ENCODE peak calls at places on chromosomes 13 and 19, in four cellular contexts. O is GM23338, I is K562, M is GM12878. S is an unnamed sample.

GRCh38 chr13:98990701-98991100 is 12.8 kb upstream of the DOCK9 start:
- DNase-seq in O (peak), I (no peak), M (no peak), S (no peak)

GRCh38 chr19:3700242-3701032 is at the start of gene PIP5K1C:
- DNase-seq in O (peak), I (peak), M (peak), S (peak)

GRCh38 chr19:18520848-18521691 is 800 bp downstream of the ELL start:
- DNase-seq in O (peak), I (peak), M (no peak), S (no peak)

GRCh38 chr13:31614073-31614472 is 125.3 kb upstream of the RXFP2 start:
- DNase-seq in O (no peak), I (no peak), M (no peak), S (no peak)

GRCh38 chr19:5775668-5776309 is 8.8 kb downstream of the PRR22 start:
- DNase-seq in O (no peak), I (no peak), M (no peak), S (no peak)

GRCh38 chr19:40274585-40275544 is 10.3 kb downstream of the AKT2 start:
- DNase-seq in O (no peak), I (peak), M (no peak), S (no peak)

GRCh38 chr13:40780822-40781401 is 8.5 kb upstream of the SLC25A15 start:
- DNase-seq in O (peak), I (peak), M (no peak), S (no peak)

GRCh38 chr13:23022667-23023066 is 158.1 kb upstream of the SGCG start:
- DNase-seq in O (no peak), I (no peak), M (no peak), S (no peak)

GRCh38 chr13:103246581-103247200 is 180.5 kb upstream of the SLC10A2 start:
- DNase-seq in O (no peak), I (no peak), M (no peak), S (no peak)

GRCh38 chr13:106378263-106378662 is 157.2 kb downstream of the EFNB2 start:
- DNase-seq in O (no peak), I (no peak), M (no peak), S (no peak)

GRCh38 chr19:13521066-13521465 is 14.8 kb upstream of the CACNA1A start:
- DNase-seq in O (no peak), I (peak), M (no peak), S (no peak)

GRCh38 chr19:51386882-51387520 is 773 bp downstream of the LIM2 start:
- DNase-seq in O (no peak), I (no peak), M (no peak), S (no peak)

GRCh38 chr13:40668335-40668734 is 1.9 kb upstream of the FOXO1 start:
- DNase-seq in O (peak), I (peak), M (no peak), S (no peak)

GRCh38 chr19:37007587-37008220 is 70.5 kb upstream of the ZNF420 start:
- DNase-seq in O (peak), I (peak), M (no peak), S (no peak)

GRCh38 chr13:27035892-27036235 is 135.7 kb downstream of the USP12 start:
- DNase-seq in O (no peak), I (no peak), M (no peak), S (no peak)

GRCh38 chr19:38977445-38978314 is 2.1 kb upstream of the FBXO17 start:
- DNase-seq in O (no peak), I (no peak), M (peak), S (peak)

GRCh38 chr19:36008336-36008978 is at the start of gene SYNE4:
- DNase-seq in O (peak), I (no peak), M (no peak), S (no peak)

GRCh38 chr19:29614046-29614445 is 8.0 kb downstream of the POP4 start:
- DNase-seq in O (no peak), I (no peak), M (no peak), S (no peak)

GRCh38 chr19:29616541-29616940 is 10.5 kb downstream of the POP4 start:
- DNase-seq in O (no peak), I (no peak), M (no peak), S (no peak)

GRCh38 chr19:29612801-29613595 is 6.9 kb downstream of the POP4 start:
- DNase-seq in O (no peak), I (no peak), M (no peak), S (no peak)

GRCh38 chr19:29615891-29616425 is 9.9 kb downstream of the POP4 start:
- DNase-seq in O (no peak), I (no peak), M (no peak), S (no peak)

DNA sequence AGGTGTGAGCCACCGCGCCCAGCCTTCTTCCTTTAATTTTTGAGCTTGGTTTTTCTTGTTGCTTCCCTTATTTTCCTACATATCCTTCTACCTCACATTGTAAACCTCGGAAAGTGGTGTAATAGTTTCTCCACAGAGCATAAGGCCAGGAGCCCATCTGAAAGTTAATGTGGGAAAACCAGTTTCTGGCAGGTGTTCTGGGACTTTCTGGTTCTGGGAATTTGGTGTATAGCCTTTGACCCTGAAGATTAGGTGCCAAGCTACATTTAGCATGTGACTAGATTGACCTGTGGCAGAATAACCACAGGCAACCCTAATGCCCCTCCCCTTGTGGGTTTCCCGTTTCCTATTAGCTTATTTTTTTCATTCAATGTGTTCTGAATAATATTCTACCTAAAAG is 8.7 kb downstream of the POP4 start:
- DNase-seq in O (no peak), I (no peak), M (no peak), S (no peak)
- TF ChIP-seq REST in O (no peak), I (no peak), M (no peak), S (no peak)

DNA sequence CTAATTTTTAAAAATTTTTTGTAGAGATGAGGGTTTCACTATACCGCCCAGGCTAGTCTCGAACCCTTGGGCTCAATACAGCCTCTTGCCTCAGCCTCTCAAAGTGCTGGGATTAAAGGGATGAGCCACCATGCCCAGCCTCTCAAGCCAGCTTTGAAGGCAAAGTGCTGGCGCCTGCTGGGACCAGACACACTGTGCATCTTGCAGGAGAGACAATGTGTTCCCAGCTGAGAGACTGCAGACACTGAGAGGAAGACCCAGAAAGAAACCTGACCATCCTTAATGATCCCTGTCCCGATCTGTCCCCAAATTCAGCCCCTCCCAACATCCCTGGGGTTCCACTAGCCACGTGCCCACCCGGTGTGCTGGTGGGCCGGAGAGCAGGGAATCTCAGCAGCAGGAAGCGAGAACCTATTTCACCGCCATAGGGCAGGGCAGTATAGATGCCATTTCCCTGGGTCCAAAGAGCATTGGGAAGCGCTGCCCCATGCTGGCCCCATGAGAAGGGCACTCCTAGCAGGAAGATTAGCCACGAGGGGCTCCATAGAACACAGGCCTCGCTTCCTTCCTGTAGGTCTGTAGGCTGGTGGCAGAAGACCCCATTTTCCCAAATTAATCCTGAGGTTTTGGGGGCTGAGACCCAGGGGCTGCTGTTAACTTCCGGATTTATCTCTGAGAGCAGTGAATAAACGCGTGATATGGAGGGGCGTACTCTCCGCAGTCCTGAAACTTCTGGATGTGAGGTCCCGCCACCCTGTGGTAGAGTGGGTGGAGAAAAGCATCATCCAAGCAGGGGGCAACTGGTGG is 968 bp downstream of the RAVER1 start:
- DNase-seq in O (no peak), I (peak), M (no peak), S (no peak)
- TF ChIP-seq POLR2AphosphoS5 in O (no peak), I (no peak), M (no peak), S (no peak)

GRCh38 chr19:29525901-29526729 is at the start of gene VSTM2B:
- DNase-seq in O (peak), I (peak), M (no peak), S (no peak)

GRCh38 chr19:29524912-29525870 is 603 bp upstream of the VSTM2B start:
- DNase-seq in O (peak), I (no peak), M (no peak), S (no peak)

GRCh38 chr19:29524201-29524911 is 1.4 kb upstream of the VSTM2B start:
- DNase-seq in O (peak), I (no peak), M (no peak), S (no peak)

GRCh38 chr19:29521291-29522075 is 4.3 kb upstream of the VSTM2B start:
- DNase-seq in O (no peak), I (no peak), M (no peak), S (no peak)

DNA sequence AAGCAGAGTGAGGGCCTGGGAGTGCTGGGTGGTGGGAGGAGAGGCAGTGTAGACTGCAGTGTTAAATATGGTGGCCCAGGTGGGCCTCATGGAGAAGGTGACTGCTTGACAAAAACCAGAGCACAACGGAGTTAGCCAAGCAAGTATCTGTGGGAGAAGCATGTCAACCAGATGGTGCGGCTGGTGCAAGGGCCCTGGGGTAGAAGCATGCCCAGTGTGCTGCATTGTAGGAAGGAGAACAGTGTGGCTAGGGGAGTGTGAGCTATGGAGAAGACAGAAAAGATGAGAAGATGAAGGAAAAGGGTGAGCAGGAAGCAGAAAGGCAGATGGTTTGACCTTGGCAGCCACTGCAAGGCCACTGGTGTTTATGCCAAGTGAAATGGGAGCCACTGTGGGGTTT is 2.2 kb upstream of the VSTM2B start:
- DNase-seq in O (no peak), I (no peak), M (no peak), S (no peak)
- H3K4me3 ChIP-seq in O (no peak), I (no peak), M (no peak), S (no peak)

DNA sequence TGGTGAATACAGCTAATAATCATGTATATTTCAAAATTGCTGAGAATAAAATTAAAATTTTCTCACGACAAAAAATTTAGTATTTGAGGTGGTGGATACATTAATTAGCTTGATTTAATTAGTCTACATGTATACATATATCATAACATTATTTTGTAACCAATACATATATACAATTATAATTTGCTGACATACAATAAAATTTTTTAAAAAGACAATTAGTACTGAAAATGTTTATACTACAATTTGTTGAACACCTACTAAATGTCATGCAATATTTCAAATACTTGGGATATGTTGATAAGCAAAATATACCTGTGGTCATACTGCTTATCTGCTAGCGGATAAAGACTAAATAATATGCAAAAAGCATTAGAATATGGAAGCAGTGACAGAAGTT is 586.5 kb downstream of the SLITRK6 start:
- DNase-seq in O (no peak), I (no peak), M (no peak), S (no peak)
- TF ChIP-seq REST in O (no peak), I (no peak), M (no peak), S (no peak)

GRCh38 chr19:679418-680286 is 3.5 kb downstream of the FSTL3 start:
- DNase-seq in O (peak), I (peak), M (no peak), S (no peak)
- TF ChIP-seq POLR2AphosphoS5 in O (no peak), I (no peak), M (no peak), S (no peak)

GRCh38 chr19:49871349-49871985 is 4.1 kb upstream of the PNKP start:
- DNase-seq in O (no peak), I (no peak), M (no peak), S (no peak)
- H3K4me3 ChIP-seq in O (no peak), I (no peak), M (no peak), S (no peak)